ENCODE peak calls at places on chromosome 6, in six cellular contexts. I is foreskin fibroblast, R is ovary, O is transverse colon, M is NB4, K is PC-3. Y is an unnamed sample.
A peak's percentile ranks its signal among the peaks of the same experiment; 100 is the strongest.

GRCh38 chr6:115984809-115985208 is 75.9 kb downstream of the FRK start:
- DNase-seq in K (no peak), M (no peak), O (no peak), I (no peak), R (no peak), Y (no peak)

GRCh38 chr6:165925474-165926156 is 242.0 kb downstream of the TBXT start:
- DNase-seq in O (no peak), R (no peak), K (no peak), M (no peak), I (no peak), Y (no peak)

GRCh38 chr6:28522594-28523557 is 2.8 kb upstream of the GPX5 start:
- DNase-seq in O (no peak), I (no peak), M (peak; percentile 20), R (no peak), K (no peak), Y (no peak)

GRCh38 chr6:52352239-52353008 is 9.5 kb upstream of the PAQR8 start:
- DNase-seq in R (no peak), K (peak; percentile 99), O (peak; percentile 41), I (peak; percentile 95), M (peak; percentile 98), Y (peak; percentile 88)

GRCh38 chr6:45577836-45578504 is 200.2 kb upstream of the SUPT3H start:
- DNase-seq in K (no peak), R (no peak), O (no peak), M (peak; percentile 34), I (peak; percentile 70), Y (no peak)

GRCh38 chr6:55678330-55679224 is 99.6 kb upstream of the HMGCLL1 start:
- DNase-seq in M (peak; percentile 8), I (peak; percentile 7), R (no peak), K (no peak), O (no peak), Y (peak; percentile 39)

GRCh38 chr6:119129148-119129967 is 50.9 kb upstream of the FAM184A start:
- DNase-seq in M (peak; percentile 75), I (peak; percentile 87), K (peak; percentile 75), R (no peak), O (no peak), Y (peak; percentile 72)

GRCh38 chr6:137699036-137699683 is 167.9 kb upstream of the TNFAIP3 start:
- DNase-seq in I (peak; percentile 60), O (no peak), R (no peak), K (peak; percentile 23), M (peak; percentile 69), Y (no peak)

GRCh38 chr6:82006027-82006738 is 241.4 kb downstream of the IBTK start:
- DNase-seq in O (peak; percentile 9), M (peak; percentile 58), I (peak; percentile 70), R (peak; percentile 15), K (peak; percentile 64), Y (no peak)

GRCh38 chr6:154453329-154453728 is 57.2 kb downstream of the CNKSR3 start:
- DNase-seq in R (no peak), I (no peak), K (no peak), M (no peak), O (no peak), Y (no peak)

GRCh38 chr6:144416244-144416643 is 131.1 kb downstream of the UTRN start:
- DNase-seq in O (no peak), K (no peak), R (no peak), I (no peak), M (no peak), Y (no peak)

GRCh38 chr6:1144842-1145755 is 166.8 kb upstream of the FOXQ1 start:
- DNase-seq in I (peak; percentile 88), K (no peak), O (no peak), M (no peak), R (no peak), Y (peak; percentile 76)

GRCh38 chr6:33851959-33852358 is 48.2 kb upstream of the MLN start:
- DNase-seq in R (no peak), O (peak; percentile 26), M (peak; percentile 70), I (peak; percentile 31), K (peak; percentile 48), Y (no peak)

GRCh38 chr6:106014930-106015329 is 71.2 kb upstream of the PRDM1 start:
- DNase-seq in M (no peak), O (no peak), K (no peak), I (no peak), R (no peak), Y (no peak)

GRCh38 chr6:56372621-56373020 is 125.2 kb upstream of the COL21A1 start:
- DNase-seq in I (peak; percentile 34), K (no peak), M (no peak), R (no peak), O (no peak), Y (no peak)

GRCh38 chr6:149366237-149366921 is 33.7 kb upstream of the SUMO4 start:
- DNase-seq in O (no peak), I (no peak), M (no peak), K (no peak), R (no peak), Y (no peak)

GRCh38 chr6:67909354-67909753 is 725.7 kb upstream of the ADGRB3 start:
- DNase-seq in I (no peak), R (no peak), O (no peak), M (no peak), K (no peak), Y (no peak)

GRCh38 chr6:134517863-134518262 is 200.0 kb upstream of the SGK1 start:
- DNase-seq in M (peak; percentile 76), O (no peak), R (no peak), K (no peak), I (no peak), Y (no peak)

DNA sequence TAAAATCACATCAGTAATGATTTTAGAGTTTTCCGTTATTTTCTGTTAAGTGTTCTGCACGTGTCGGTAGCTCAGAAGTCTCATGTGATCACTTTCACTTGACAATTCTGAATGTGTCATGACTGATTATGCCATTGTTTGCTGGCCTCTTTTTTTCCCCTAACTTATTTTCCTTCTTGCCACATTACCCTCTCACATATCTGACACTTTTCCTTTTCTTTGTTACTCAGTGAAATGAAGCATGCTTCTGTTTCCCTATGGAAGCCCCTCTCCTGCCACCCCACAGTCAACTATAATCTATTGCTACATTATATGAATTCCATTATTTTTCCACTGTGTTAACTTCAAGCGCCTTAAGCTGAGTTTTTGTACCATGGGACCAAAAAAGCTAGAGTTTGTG is 531.6 kb upstream of the HS3ST5 start:
- DNase-seq in M (no peak), K (no peak), I (no peak), O (no peak), R (no peak), Y (no peak)
- H3K4me3 ChIP-seq in M (no peak overlapping the region), K (no peak overlapping the region), I (no peak overlapping the region), O (no peak overlapping the region), R (no peak overlapping the region), Y (no peak overlapping the region)

GRCh38 chr6:143194095-143194589 is 133.5 kb downstream of the AIG1 start:
- DNase-seq in I (no peak), R (no peak), K (no peak), O (no peak), M (no peak), Y (no peak)

GRCh38 chr6:143197377-143197776 is 136.7 kb downstream of the AIG1 start:
- DNase-seq in I (no peak), K (no peak), M (no peak), R (no peak), O (no peak), Y (no peak)

GRCh38 chr6:143193571-143194094 is 132.9 kb downstream of the AIG1 start:
- DNase-seq in I (no peak), M (no peak), O (no peak), R (no peak), K (no peak), Y (no peak)

GRCh38 chr6:143196525-143197225 is 136.0 kb downstream of the AIG1 start:
- DNase-seq in M (no peak), O (no peak), R (no peak), K (no peak), I (no peak), Y (no peak)

DNA sequence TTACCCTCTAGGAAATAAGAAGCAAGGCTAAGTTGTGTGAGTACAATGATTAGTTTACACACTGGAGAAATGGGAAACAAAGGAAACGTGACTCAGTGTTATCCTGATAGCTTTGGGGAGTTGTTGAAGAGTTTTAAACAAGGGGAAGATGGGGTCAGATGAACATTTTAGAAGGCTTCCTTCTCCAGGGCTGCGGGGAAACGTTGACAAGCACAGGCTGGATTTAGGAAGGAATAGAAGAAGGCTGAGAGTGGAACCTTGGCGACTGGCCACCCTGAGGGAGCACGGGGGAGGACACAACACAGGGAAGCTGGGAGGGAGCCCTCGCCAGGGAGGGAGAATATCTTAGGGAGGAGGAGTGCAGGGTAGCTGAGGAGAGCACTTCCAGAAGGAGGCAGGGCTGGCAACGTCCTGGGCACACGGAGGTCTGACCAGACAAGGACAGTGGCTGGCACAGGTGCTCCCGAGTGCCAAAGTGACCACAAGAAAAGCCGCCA is 134.7 kb downstream of the AIG1 start:
- DNase-seq in K (no peak), O (no peak), I (no peak), M (no peak), R (peak; percentile 48), Y (no peak)
- TF ChIP-seq CTCF in K (no peak), O (no peak), I (no peak), M (no peak), R (no peak), Y (no peak)

DNA sequence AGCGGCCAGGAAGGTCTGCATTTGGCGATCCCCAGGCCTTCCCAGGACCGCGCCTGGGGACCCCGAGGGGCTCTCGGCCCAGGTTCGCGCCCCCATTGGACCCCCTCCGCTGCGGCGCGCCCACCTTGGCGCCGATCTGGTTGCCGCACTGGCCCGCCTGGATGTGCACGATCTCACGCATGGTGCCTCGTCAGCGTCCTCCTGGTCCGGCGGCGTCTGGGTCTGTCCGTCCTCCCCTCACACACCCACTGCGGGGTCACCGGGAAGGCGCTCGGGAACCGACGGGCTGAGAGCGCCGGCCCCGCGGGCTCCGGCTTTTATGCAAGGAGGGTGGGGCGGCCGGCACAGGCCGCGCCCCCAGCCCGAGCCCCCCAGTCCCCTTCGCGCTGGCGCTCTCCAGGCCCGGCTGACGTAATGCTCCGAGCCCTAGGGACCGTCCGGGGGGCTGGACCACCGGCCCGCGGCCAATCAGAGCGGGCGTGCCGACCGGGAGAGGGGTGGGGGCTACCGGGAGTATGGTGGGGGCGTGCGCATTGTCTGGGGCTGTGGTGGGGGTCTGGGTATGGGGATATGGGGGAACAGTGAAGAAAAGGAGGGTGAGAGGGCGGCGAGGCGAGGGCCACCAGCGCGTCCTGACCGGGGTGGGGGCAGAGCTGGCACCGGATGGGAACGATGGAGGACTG is at the start of gene TUBB2B:
- DNase-seq in M (no peak), K (no peak), I (no peak), O (no peak), R (peak; percentile 33), Y (no peak)
- H3K4me3 ChIP-seq in M (no peak within 1 kb of the TSS), K (peak within 1 kb of the TSS; percentile 55), I (peak within 1 kb of the TSS; percentile 49), O (peak within 1 kb of the TSS; percentile 8), R (peak within 1 kb of the TSS; percentile 19), Y (peak within 1 kb of the TSS; percentile 47)

DNA sequence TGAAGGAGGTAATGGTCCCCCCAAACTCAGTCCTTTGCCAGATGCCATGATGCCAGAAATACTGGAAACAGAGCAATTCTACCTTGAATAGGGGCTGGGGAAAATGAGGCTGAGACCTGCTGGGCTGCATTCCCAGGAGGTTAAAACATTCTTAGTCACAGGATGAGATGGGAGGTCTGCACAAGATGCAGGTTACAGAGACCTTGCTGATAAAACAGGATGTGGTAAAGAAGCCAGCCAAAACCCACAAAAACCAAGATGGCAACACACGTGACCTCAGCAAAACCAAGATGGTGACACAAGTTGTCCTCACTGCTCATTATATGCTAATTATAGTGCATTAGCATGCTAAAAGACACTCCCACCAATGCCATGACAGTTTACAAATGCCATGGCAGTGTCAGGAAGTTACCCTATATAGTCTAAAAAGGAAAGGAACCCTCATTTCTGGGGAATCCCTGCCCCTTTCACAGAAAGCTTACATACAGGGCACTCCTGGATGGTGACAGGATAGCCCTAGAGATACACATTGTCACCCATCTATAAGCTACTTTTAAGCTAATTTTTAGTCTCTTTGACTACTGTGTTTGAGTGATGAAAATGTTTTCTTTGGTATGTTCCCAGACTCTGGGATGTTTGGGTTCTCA is 979.7 kb downstream of the TBC1D32 start:
- DNase-seq in R (no peak), I (no peak), M (peak; percentile 58), O (no peak), K (peak; percentile 74), Y (no peak)
- TF ChIP-seq CTCF in R (no peak), I (no peak), M (no peak), O (no peak), K (no peak), Y (no peak)

Y was measured in astrocyte of the cerebellum.